ENCODE peak calls at places on chromosomes 5 and 9, in seven cellular contexts. E is NCI-H2081, L is transverse colon, V is renal cortical epithelial cell, X is NCI-H460, J is mucosa of gallbladder, A is left ventricle myocardium inferior. N is an unnamed sample.

GRCh38 chr5:7246312-7246711 is 149.6 kb upstream of the ADCY2 start:
- DNase-seq in J (no peak), A (no peak), X (no peak), L (no peak), E (no peak), V (peak), N (no peak)

GRCh38 chr5:91839232-91839631 is 456.1 kb upstream of the ARRDC3 start:
- DNase-seq in A (no peak), X (no peak), V (no peak), E (no peak), L (no peak), J (no peak), N (no peak)

GRCh38 chr9:37938121-37938906 is 34.4 kb upstream of the SLC25A51 start:
- DNase-seq in V (peak), A (no peak), J (no peak), L (no peak), X (no peak), E (no peak), N (peak)

GRCh38 chr9:125493861-125494554 is 213.0 kb downstream of the MAPKAP1 start:
- DNase-seq in J (no peak), V (peak), A (no peak), X (no peak), L (no peak), E (no peak), N (no peak)

GRCh38 chr5:168218746-168219145 is 72.7 kb upstream of the WWC1 start:
- DNase-seq in L (no peak), E (no peak), X (no peak), J (no peak), V (no peak), A (no peak), N (no peak)

GRCh38 chr5:57884346-57885102 is 401.9 kb upstream of the ACTBL2 start:
- DNase-seq in X (no peak), E (no peak), J (no peak), V (no peak), L (no peak), A (no peak), N (no peak)

GRCh38 chr9:34254141-34254913 is 74.7 kb downstream of the KIF24 start:
- DNase-seq in L (no peak), V (peak), X (peak), A (peak), J (no peak), E (no peak), N (peak)

GRCh38 chr9:138043061-138043410 is 165.5 kb downstream of the CACNA1B start:
- DNase-seq in V (no peak), L (no peak), X (no peak), A (no peak), E (no peak), J (no peak), N (no peak)

GRCh38 chr5:99929806-99930135 is 605.4 kb upstream of the FAM174A start:
- DNase-seq in L (no peak), V (no peak), E (no peak), J (no peak), X (no peak), A (no peak), N (no peak)

GRCh38 chr5:173464813-173465212 is 136.6 kb upstream of the STC2 start:
- DNase-seq in A (no peak), V (no peak), E (no peak), L (no peak), X (no peak), J (no peak), N (no peak)

GRCh38 chr5:120465281-120465961 is 1.3 kb downstream of the PRR16 start:
- DNase-seq in A (peak), V (no peak), X (no peak), E (no peak), J (no peak), L (peak), N (peak)

N was measured in left cardiac atrium.